ENCODE peak calls at places on chromosome 22, in seven cellular contexts. One of them, this sample, is unnamed.

GRCh38 chr22:45475063-45475747 is 27.5 kb upstream of the FBLN1 start:
- DNase-seq in stimulated activated CD4-positive, alpha-beta T cell treated with anti-CD3 and anti-CD28 coated beads, Interleukin-1b, Interleukin-23, amount 100 ng/mL, for 1 hour: no peak
- DNase-seq in mucosa of gallbladder: no peak
- DNase-seq in stimulated activated CD8-positive, alpha-beta memory T cell treated with anti-CD3 and anti-CD28 coated beads, Interleukin-15, amount 100 ng/mL, for 24 hours: no peak
- DNase-seq in HEK293T: no peak
- DNase-seq in A172: no peak
- DNase-seq in AG04450: no peak
- DNase-seq in this sample: no peak

GRCh38 chr22:49233507-49234100 is 594.1 kb downstream of the BRD1 start:
- DNase-seq in A172: no peak
- DNase-seq in stimulated activated CD4-positive, alpha-beta T cell treated with anti-CD3 and anti-CD28 coated beads, Interleukin-1b, Interleukin-23, amount 100 ng/mL, for 1 hour: no peak
- DNase-seq in stimulated activated CD8-positive, alpha-beta memory T cell treated with anti-CD3 and anti-CD28 coated beads, Interleukin-15, amount 100 ng/mL, for 24 hours: no peak
- DNase-seq in HEK293T: no peak
- DNase-seq in mucosa of gallbladder: peak
- DNase-seq in AG04450: no peak
- DNase-seq in this sample: no peak

GRCh38 chr22:30235687-30236170 is 10.8 kb downstream of the LIF start:
- DNase-seq in HEK293T: no peak
- DNase-seq in stimulated activated CD4-positive, alpha-beta T cell treated with anti-CD3 and anti-CD28 coated beads, Interleukin-1b, Interleukin-23, amount 100 ng/mL, for 1 hour: no peak
- DNase-seq in A172: peak
- DNase-seq in stimulated activated CD8-positive, alpha-beta memory T cell treated with anti-CD3 and anti-CD28 coated beads, Interleukin-15, amount 100 ng/mL, for 24 hours: no peak
- DNase-seq in AG04450: peak
- DNase-seq in mucosa of gallbladder: peak
- DNase-seq in this sample: peak

GRCh38 chr22:45918455-45919370 is 58.2 kb downstream of the WNT7B start:
- DNase-seq in A172: no peak
- DNase-seq in HEK293T: no peak
- DNase-seq in AG04450: no peak
- DNase-seq in stimulated activated CD8-positive, alpha-beta memory T cell treated with anti-CD3 and anti-CD28 coated beads, Interleukin-15, amount 100 ng/mL, for 24 hours: no peak
- DNase-seq in stimulated activated CD4-positive, alpha-beta T cell treated with anti-CD3 and anti-CD28 coated beads, Interleukin-1b, Interleukin-23, amount 100 ng/mL, for 1 hour: no peak
- DNase-seq in mucosa of gallbladder: peak
- DNase-seq in this sample: no peak

GRCh38 chr22:30270841-30271240 is 4.2 kb upstream of the OSM start:
- DNase-seq in HEK293T: no peak
- DNase-seq in mucosa of gallbladder: peak
- DNase-seq in stimulated activated CD4-positive, alpha-beta T cell treated with anti-CD3 and anti-CD28 coated beads, Interleukin-1b, Interleukin-23, amount 100 ng/mL, for 1 hour: no peak
- DNase-seq in stimulated activated CD8-positive, alpha-beta memory T cell treated with anti-CD3 and anti-CD28 coated beads, Interleukin-15, amount 100 ng/mL, for 24 hours: no peak
- DNase-seq in A172: no peak
- DNase-seq in AG04450: no peak
- DNase-seq in this sample: no peak

GRCh38 chr22:17063372-17064106 is 21.3 kb upstream of the IL17RA start:
- DNase-seq in stimulated activated CD4-positive, alpha-beta T cell treated with anti-CD3 and anti-CD28 coated beads, Interleukin-1b, Interleukin-23, amount 100 ng/mL, for 1 hour: no peak
- DNase-seq in AG04450: no peak
- DNase-seq in HEK293T: no peak
- DNase-seq in A172: no peak
- DNase-seq in mucosa of gallbladder: no peak
- DNase-seq in stimulated activated CD8-positive, alpha-beta memory T cell treated with anti-CD3 and anti-CD28 coated beads, Interleukin-15, amount 100 ng/mL, for 24 hours: no peak
- DNase-seq in this sample: no peak

GRCh38 chr22:45341503-45341902 is 31.8 kb downstream of the FAM118A start:
- DNase-seq in HEK293T: no peak
- DNase-seq in A172: no peak
- DNase-seq in mucosa of gallbladder: no peak
- DNase-seq in stimulated activated CD8-positive, alpha-beta memory T cell treated with anti-CD3 and anti-CD28 coated beads, Interleukin-15, amount 100 ng/mL, for 24 hours: no peak
- DNase-seq in stimulated activated CD4-positive, alpha-beta T cell treated with anti-CD3 and anti-CD28 coated beads, Interleukin-1b, Interleukin-23, amount 100 ng/mL, for 1 hour: peak
- DNase-seq in AG04450: no peak
- DNase-seq in this sample: no peak

GRCh38 chr22:36595968-36596367 is 67.0 kb upstream of the EIF3D start:
- DNase-seq in HEK293T: no peak
- DNase-seq in AG04450: no peak
- DNase-seq in stimulated activated CD4-positive, alpha-beta T cell treated with anti-CD3 and anti-CD28 coated beads, Interleukin-1b, Interleukin-23, amount 100 ng/mL, for 1 hour: no peak
- DNase-seq in mucosa of gallbladder: no peak
- DNase-seq in stimulated activated CD8-positive, alpha-beta memory T cell treated with anti-CD3 and anti-CD28 coated beads, Interleukin-15, amount 100 ng/mL, for 24 hours: no peak
- DNase-seq in A172: no peak
- DNase-seq in this sample: no peak

GRCh38 chr22:25903294-25903693 is 161.3 kb downstream of the MYO18B start:
- DNase-seq in AG04450: no peak
- DNase-seq in A172: no peak
- DNase-seq in stimulated activated CD8-positive, alpha-beta memory T cell treated with anti-CD3 and anti-CD28 coated beads, Interleukin-15, amount 100 ng/mL, for 24 hours: no peak
- DNase-seq in HEK293T: peak
- DNase-seq in stimulated activated CD4-positive, alpha-beta T cell treated with anti-CD3 and anti-CD28 coated beads, Interleukin-1b, Interleukin-23, amount 100 ng/mL, for 1 hour: no peak
- DNase-seq in mucosa of gallbladder: no peak
- DNase-seq in this sample: no peak

GRCh38 chr22:29269230-29269604 is 1.1 kb downstream of the EWSR1 start:
- DNase-seq in HEK293T: no peak
- DNase-seq in stimulated activated CD8-positive, alpha-beta memory T cell treated with anti-CD3 and anti-CD28 coated beads, Interleukin-15, amount 100 ng/mL, for 24 hours: no peak
- DNase-seq in stimulated activated CD4-positive, alpha-beta T cell treated with anti-CD3 and anti-CD28 coated beads, Interleukin-1b, Interleukin-23, amount 100 ng/mL, for 1 hour: no peak
- DNase-seq in A172: no peak
- DNase-seq in AG04450: no peak
- DNase-seq in mucosa of gallbladder: no peak
- DNase-seq in this sample: no peak

GRCh38 chr22:29359469-29359868 is 28.9 kb downstream of the AP1B1 start:
- DNase-seq in HEK293T: peak
- DNase-seq in stimulated activated CD8-positive, alpha-beta memory T cell treated with anti-CD3 and anti-CD28 coated beads, Interleukin-15, amount 100 ng/mL, for 24 hours: no peak
- DNase-seq in AG04450: no peak
- DNase-seq in mucosa of gallbladder: peak
- DNase-seq in A172: peak
- DNase-seq in stimulated activated CD4-positive, alpha-beta T cell treated with anti-CD3 and anti-CD28 coated beads, Interleukin-1b, Interleukin-23, amount 100 ng/mL, for 1 hour: no peak
- DNase-seq in this sample: no peak

GRCh38 chr22:38694945-38695344 is 5.8 kb downstream of the JOSD1 start:
- DNase-seq in stimulated activated CD4-positive, alpha-beta T cell treated with anti-CD3 and anti-CD28 coated beads, Interleukin-1b, Interleukin-23, amount 100 ng/mL, for 1 hour: no peak
- DNase-seq in mucosa of gallbladder: no peak
- DNase-seq in A172: no peak
- DNase-seq in AG04450: no peak
- DNase-seq in stimulated activated CD8-positive, alpha-beta memory T cell treated with anti-CD3 and anti-CD28 coated beads, Interleukin-15, amount 100 ng/mL, for 24 hours: no peak
- DNase-seq in HEK293T: no peak
- DNase-seq in this sample: no peak

GRCh38 chr22:38782402-38783094 is 11.4 kb downstream of the DNAL4 start:
- DNase-seq in mucosa of gallbladder: no peak
- DNase-seq in stimulated activated CD8-positive, alpha-beta memory T cell treated with anti-CD3 and anti-CD28 coated beads, Interleukin-15, amount 100 ng/mL, for 24 hours: no peak
- DNase-seq in A172: peak
- DNase-seq in HEK293T: no peak
- DNase-seq in stimulated activated CD4-positive, alpha-beta T cell treated with anti-CD3 and anti-CD28 coated beads, Interleukin-1b, Interleukin-23, amount 100 ng/mL, for 1 hour: no peak
- DNase-seq in AG04450: no peak
- DNase-seq in this sample: no peak

GRCh38 chr22:32103648-32104326 is 55.3 kb downstream of the C22orf42 start:
- DNase-seq in A172: no peak
- DNase-seq in stimulated activated CD4-positive, alpha-beta T cell treated with anti-CD3 and anti-CD28 coated beads, Interleukin-1b, Interleukin-23, amount 100 ng/mL, for 1 hour: no peak
- DNase-seq in HEK293T: no peak
- DNase-seq in AG04450: no peak
- DNase-seq in mucosa of gallbladder: no peak
- DNase-seq in stimulated activated CD8-positive, alpha-beta memory T cell treated with anti-CD3 and anti-CD28 coated beads, Interleukin-15, amount 100 ng/mL, for 24 hours: no peak
- DNase-seq in this sample: no peak

GRCh38 chr22:26669060-26669481 is 11.7 kb downstream of the MIAT start:
- DNase-seq in stimulated activated CD4-positive, alpha-beta T cell treated with anti-CD3 and anti-CD28 coated beads, Interleukin-1b, Interleukin-23, amount 100 ng/mL, for 1 hour: no peak
- DNase-seq in stimulated activated CD8-positive, alpha-beta memory T cell treated with anti-CD3 and anti-CD28 coated beads, Interleukin-15, amount 100 ng/mL, for 24 hours: no peak
- DNase-seq in HEK293T: peak
- DNase-seq in AG04450: no peak
- DNase-seq in mucosa of gallbladder: no peak
- DNase-seq in A172: peak
- DNase-seq in this sample: no peak

GRCh38 chr22:30827646-30828045 is 133.0 kb downstream of the OSBP2 start:
- DNase-seq in stimulated activated CD4-positive, alpha-beta T cell treated with anti-CD3 and anti-CD28 coated beads, Interleukin-1b, Interleukin-23, amount 100 ng/mL, for 1 hour: no peak
- DNase-seq in AG04450: no peak
- DNase-seq in mucosa of gallbladder: no peak
- DNase-seq in A172: no peak
- DNase-seq in HEK293T: no peak
- DNase-seq in stimulated activated CD8-positive, alpha-beta memory T cell treated with anti-CD3 and anti-CD28 coated beads, Interleukin-15, amount 100 ng/mL, for 24 hours: no peak
- DNase-seq in this sample: no peak

GRCh38 chr22:32204856-32205722 is at the start of gene RFPL2:
- DNase-seq in A172: peak
- DNase-seq in stimulated activated CD8-positive, alpha-beta memory T cell treated with anti-CD3 and anti-CD28 coated beads, Interleukin-15, amount 100 ng/mL, for 24 hours: no peak
- DNase-seq in mucosa of gallbladder: peak
- DNase-seq in stimulated activated CD4-positive, alpha-beta T cell treated with anti-CD3 and anti-CD28 coated beads, Interleukin-1b, Interleukin-23, amount 100 ng/mL, for 1 hour: no peak
- DNase-seq in HEK293T: peak
- DNase-seq in AG04450: no peak
- DNase-seq in this sample: no peak

GRCh38 chr22:26584010-26584409 is 5.9 kb downstream of the TPST2 start:
- DNase-seq in A172: no peak
- DNase-seq in HEK293T: no peak
- DNase-seq in stimulated activated CD4-positive, alpha-beta T cell treated with anti-CD3 and anti-CD28 coated beads, Interleukin-1b, Interleukin-23, amount 100 ng/mL, for 1 hour: no peak
- DNase-seq in stimulated activated CD8-positive, alpha-beta memory T cell treated with anti-CD3 and anti-CD28 coated beads, Interleukin-15, amount 100 ng/mL, for 24 hours: no peak
- DNase-seq in AG04450: no peak
- DNase-seq in mucosa of gallbladder: no peak
- DNase-seq in this sample: no peak

GRCh38 chr22:21582801-21583740 is 15.6 kb downstream of the UBE2L3 start:
- DNase-seq in stimulated activated CD8-positive, alpha-beta memory T cell treated with anti-CD3 and anti-CD28 coated beads, Interleukin-15, amount 100 ng/mL, for 24 hours: no peak
- DNase-seq in mucosa of gallbladder: no peak
- DNase-seq in A172: no peak
- DNase-seq in AG04450: no peak
- DNase-seq in stimulated activated CD4-positive, alpha-beta T cell treated with anti-CD3 and anti-CD28 coated beads, Interleukin-1b, Interleukin-23, amount 100 ng/mL, for 1 hour: no peak
- DNase-seq in HEK293T: no peak
- DNase-seq in this sample: no peak

GRCh38 chr22:23579870-23580585 is at the start of gene IGLL1:
- DNase-seq in A172: no peak
- DNase-seq in AG04450: no peak
- DNase-seq in stimulated activated CD8-positive, alpha-beta memory T cell treated with anti-CD3 and anti-CD28 coated beads, Interleukin-15, amount 100 ng/mL, for 24 hours: no peak
- DNase-seq in mucosa of gallbladder: no peak
- DNase-seq in stimulated activated CD4-positive, alpha-beta T cell treated with anti-CD3 and anti-CD28 coated beads, Interleukin-1b, Interleukin-23, amount 100 ng/mL, for 1 hour: no peak
- DNase-seq in HEK293T: no peak
- DNase-seq in this sample: no peak

GRCh38 chr22:28021998-28022660 is 103.1 kb upstream of the PITPNB start:
- DNase-seq in stimulated activated CD4-positive, alpha-beta T cell treated with anti-CD3 and anti-CD28 coated beads, Interleukin-1b, Interleukin-23, amount 100 ng/mL, for 1 hour: no peak
- DNase-seq in stimulated activated CD8-positive, alpha-beta memory T cell treated with anti-CD3 and anti-CD28 coated beads, Interleukin-15, amount 100 ng/mL, for 24 hours: no peak
- DNase-seq in A172: no peak
- DNase-seq in mucosa of gallbladder: no peak
- DNase-seq in HEK293T: no peak
- DNase-seq in AG04450: no peak
- DNase-seq in this sample: no peak

GRCh38 chr22:47837703-47838102 is 1075.3 kb downstream of the TBC1D22A start:
- DNase-seq in stimulated activated CD8-positive, alpha-beta memory T cell treated with anti-CD3 and anti-CD28 coated beads, Interleukin-15, amount 100 ng/mL, for 24 hours: no peak
- DNase-seq in HEK293T: no peak
- DNase-seq in AG04450: no peak
- DNase-seq in stimulated activated CD4-positive, alpha-beta T cell treated with anti-CD3 and anti-CD28 coated beads, Interleukin-1b, Interleukin-23, amount 100 ng/mL, for 1 hour: no peak
- DNase-seq in A172: peak
- DNase-seq in mucosa of gallbladder: peak
- DNase-seq in this sample: no peak

GRCh38 chr22:19800761-19801244 is 40.2 kb downstream of the TBX1 start:
- DNase-seq in HEK293T: no peak
- DNase-seq in AG04450: no peak
- DNase-seq in A172: no peak
- DNase-seq in stimulated activated CD8-positive, alpha-beta memory T cell treated with anti-CD3 and anti-CD28 coated beads, Interleukin-15, amount 100 ng/mL, for 24 hours: no peak
- DNase-seq in stimulated activated CD4-positive, alpha-beta T cell treated with anti-CD3 and anti-CD28 coated beads, Interleukin-1b, Interleukin-23, amount 100 ng/mL, for 1 hour: no peak
- DNase-seq in mucosa of gallbladder: no peak
- DNase-seq in this sample: no peak

GRCh38 chr22:35838849-35839646 is 121.4 kb downstream of the APOL5 start:
- DNase-seq in mucosa of gallbladder: no peak
- DNase-seq in stimulated activated CD8-positive, alpha-beta memory T cell treated with anti-CD3 and anti-CD28 coated beads, Interleukin-15, amount 100 ng/mL, for 24 hours: no peak
- DNase-seq in A172: peak
- DNase-seq in stimulated activated CD4-positive, alpha-beta T cell treated with anti-CD3 and anti-CD28 coated beads, Interleukin-1b, Interleukin-23, amount 100 ng/mL, for 1 hour: no peak
- DNase-seq in HEK293T: peak
- DNase-seq in AG04450: peak
- DNase-seq in this sample: no peak

GRCh38 chr22:33270596-33270995 is 212.4 kb upstream of the SYN3 start:
- DNase-seq in mucosa of gallbladder: no peak
- DNase-seq in AG04450: no peak
- DNase-seq in A172: no peak
- DNase-seq in HEK293T: no peak
- DNase-seq in stimulated activated CD8-positive, alpha-beta memory T cell treated with anti-CD3 and anti-CD28 coated beads, Interleukin-15, amount 100 ng/mL, for 24 hours: no peak
- DNase-seq in stimulated activated CD4-positive, alpha-beta T cell treated with anti-CD3 and anti-CD28 coated beads, Interleukin-1b, Interleukin-23, amount 100 ng/mL, for 1 hour: no peak
- DNase-seq in this sample: no peak

GRCh38 chr22:45574069-45574703 is 71.5 kb downstream of the FBLN1 start:
- DNase-seq in stimulated activated CD8-positive, alpha-beta memory T cell treated with anti-CD3 and anti-CD28 coated beads, Interleukin-15, amount 100 ng/mL, for 24 hours: no peak
- DNase-seq in mucosa of gallbladder: no peak
- DNase-seq in stimulated activated CD4-positive, alpha-beta T cell treated with anti-CD3 and anti-CD28 coated beads, Interleukin-1b, Interleukin-23, amount 100 ng/mL, for 1 hour: no peak
- DNase-seq in A172: no peak
- DNase-seq in HEK293T: no peak
- DNase-seq in AG04450: no peak
- DNase-seq in this sample: no peak

GRCh38 chr22:43181321-43182076 is 5.4 kb downstream of the TTLL12 start:
- DNase-seq in mucosa of gallbladder: no peak
- DNase-seq in stimulated activated CD8-positive, alpha-beta memory T cell treated with anti-CD3 and anti-CD28 coated beads, Interleukin-15, amount 100 ng/mL, for 24 hours: no peak
- DNase-seq in stimulated activated CD4-positive, alpha-beta T cell treated with anti-CD3 and anti-CD28 coated beads, Interleukin-1b, Interleukin-23, amount 100 ng/mL, for 1 hour: no peak
- DNase-seq in AG04450: no peak
- DNase-seq in HEK293T: no peak
- DNase-seq in A172: no peak
- DNase-seq in this sample: no peak

GRCh38 chr22:37173709-37174108 is 14.3 kb downstream of the C1QTNF6 start:
- DNase-seq in AG04450: no peak
- DNase-seq in stimulated activated CD8-positive, alpha-beta memory T cell treated with anti-CD3 and anti-CD28 coated beads, Interleukin-15, amount 100 ng/mL, for 24 hours: no peak
- DNase-seq in A172: no peak
- DNase-seq in mucosa of gallbladder: no peak
- DNase-seq in stimulated activated CD4-positive, alpha-beta T cell treated with anti-CD3 and anti-CD28 coated beads, Interleukin-1b, Interleukin-23, amount 100 ng/mL, for 1 hour: no peak
- DNase-seq in HEK293T: no peak
- DNase-seq in this sample: no peak

GRCh38 chr22:44395116-44396005 is 82.6 kb upstream of the SHISAL1 start:
- DNase-seq in AG04450: no peak
- DNase-seq in A172: no peak
- DNase-seq in stimulated activated CD8-positive, alpha-beta memory T cell treated with anti-CD3 and anti-CD28 coated beads, Interleukin-15, amount 100 ng/mL, for 24 hours: no peak
- DNase-seq in HEK293T: no peak
- DNase-seq in mucosa of gallbladder: no peak
- DNase-seq in stimulated activated CD4-positive, alpha-beta T cell treated with anti-CD3 and anti-CD28 coated beads, Interleukin-1b, Interleukin-23, amount 100 ng/mL, for 1 hour: no peak
- DNase-seq in this sample: no peak

GRCh38 chr22:44892243-44892642 is 117.6 kb downstream of the PHF21B start:
- DNase-seq in A172: no peak
- DNase-seq in mucosa of gallbladder: no peak
- DNase-seq in HEK293T: no peak
- DNase-seq in stimulated activated CD4-positive, alpha-beta T cell treated with anti-CD3 and anti-CD28 coated beads, Interleukin-1b, Interleukin-23, amount 100 ng/mL, for 1 hour: no peak
- DNase-seq in stimulated activated CD8-positive, alpha-beta memory T cell treated with anti-CD3 and anti-CD28 coated beads, Interleukin-15, amount 100 ng/mL, for 24 hours: no peak
- DNase-seq in AG04450: no peak
- DNase-seq in this sample: no peak

GRCh38 chr22:34696557-34696956 is 369.4 kb upstream of the ISX start:
- DNase-seq in AG04450: no peak
- DNase-seq in HEK293T: no peak
- DNase-seq in stimulated activated CD4-positive, alpha-beta T cell treated with anti-CD3 and anti-CD28 coated beads, Interleukin-1b, Interleukin-23, amount 100 ng/mL, for 1 hour: no peak
- DNase-seq in A172: no peak
- DNase-seq in stimulated activated CD8-positive, alpha-beta memory T cell treated with anti-CD3 and anti-CD28 coated beads, Interleukin-15, amount 100 ng/mL, for 24 hours: no peak
- DNase-seq in mucosa of gallbladder: no peak
- DNase-seq in this sample: no peak

GRCh38 chr22:49862408-49862776 is 8.7 kb downstream of the ZBED4 start:
- DNase-seq in A172: no peak
- DNase-seq in mucosa of gallbladder: no peak
- DNase-seq in stimulated activated CD4-positive, alpha-beta T cell treated with anti-CD3 and anti-CD28 coated beads, Interleukin-1b, Interleukin-23, amount 100 ng/mL, for 1 hour: no peak
- DNase-seq in HEK293T: no peak
- DNase-seq in AG04450: no peak
- DNase-seq in stimulated activated CD8-positive, alpha-beta memory T cell treated with anti-CD3 and anti-CD28 coated beads, Interleukin-15, amount 100 ng/mL, for 24 hours: no peak
- DNase-seq in this sample: no peak

GRCh38 chr22:50506611-50507420 is 686 bp downstream of the LMF2 start:
- DNase-seq in A172: no peak
- DNase-seq in HEK293T: no peak
- DNase-seq in AG04450: no peak
- DNase-seq in mucosa of gallbladder: no peak
- DNase-seq in stimulated activated CD4-positive, alpha-beta T cell treated with anti-CD3 and anti-CD28 coated beads, Interleukin-1b, Interleukin-23, amount 100 ng/mL, for 1 hour: no peak
- DNase-seq in stimulated activated CD8-positive, alpha-beta memory T cell treated with anti-CD3 and anti-CD28 coated beads, Interleukin-15, amount 100 ng/mL, for 24 hours: no peak
- DNase-seq in this sample: no peak

GRCh38 chr22:23997092-23997491 is 8.2 kb downstream of the GSTT4 start:
- DNase-seq in HEK293T: no peak
- DNase-seq in stimulated activated CD4-positive, alpha-beta T cell treated with anti-CD3 and anti-CD28 coated beads, Interleukin-1b, Interleukin-23, amount 100 ng/mL, for 1 hour: no peak
- DNase-seq in AG04450: no peak
- DNase-seq in A172: no peak
- DNase-seq in stimulated activated CD8-positive, alpha-beta memory T cell treated with anti-CD3 and anti-CD28 coated beads, Interleukin-15, amount 100 ng/mL, for 24 hours: no peak
- DNase-seq in mucosa of gallbladder: no peak
- DNase-seq in this sample: no peak

GRCh38 chr22:25779426-25779825 is 37.4 kb downstream of the MYO18B start:
- DNase-seq in stimulated activated CD8-positive, alpha-beta memory T cell treated with anti-CD3 and anti-CD28 coated beads, Interleukin-15, amount 100 ng/mL, for 24 hours: no peak
- DNase-seq in AG04450: no peak
- DNase-seq in A172: no peak
- DNase-seq in mucosa of gallbladder: no peak
- DNase-seq in stimulated activated CD4-positive, alpha-beta T cell treated with anti-CD3 and anti-CD28 coated beads, Interleukin-1b, Interleukin-23, amount 100 ng/mL, for 1 hour: no peak
- DNase-seq in HEK293T: no peak
- DNase-seq in this sample: no peak

GRCh38 chr22:41699264-41700104 is at the start of gene MEI1:
- DNase-seq in mucosa of gallbladder: peak
- DNase-seq in AG04450: peak
- DNase-seq in A172: no peak
- DNase-seq in stimulated activated CD8-positive, alpha-beta memory T cell treated with anti-CD3 and anti-CD28 coated beads, Interleukin-15, amount 100 ng/mL, for 24 hours: peak
- DNase-seq in HEK293T: no peak
- DNase-seq in stimulated activated CD4-positive, alpha-beta T cell treated with anti-CD3 and anti-CD28 coated beads, Interleukin-1b, Interleukin-23, amount 100 ng/mL, for 1 hour: peak
- DNase-seq in this sample: no peak

GRCh38 chr22:42794551-42795510 is 62.2 kb downstream of the ARFGAP3 start:
- DNase-seq in A172: no peak
- DNase-seq in stimulated activated CD4-positive, alpha-beta T cell treated with anti-CD3 and anti-CD28 coated beads, Interleukin-1b, Interleukin-23, amount 100 ng/mL, for 1 hour: no peak
- DNase-seq in mucosa of gallbladder: no peak
- DNase-seq in HEK293T: no peak
- DNase-seq in stimulated activated CD8-positive, alpha-beta memory T cell treated with anti-CD3 and anti-CD28 coated beads, Interleukin-15, amount 100 ng/mL, for 24 hours: no peak
- DNase-seq in AG04450: no peak
- DNase-seq in this sample: no peak

GRCh38 chr22:30602049-30602448 is 4.9 kb upstream of the TCN2 start:
- DNase-seq in A172: peak
- DNase-seq in stimulated activated CD8-positive, alpha-beta memory T cell treated with anti-CD3 and anti-CD28 coated beads, Interleukin-15, amount 100 ng/mL, for 24 hours: no peak
- DNase-seq in mucosa of gallbladder: no peak
- DNase-seq in stimulated activated CD4-positive, alpha-beta T cell treated with anti-CD3 and anti-CD28 coated beads, Interleukin-1b, Interleukin-23, amount 100 ng/mL, for 1 hour: no peak
- DNase-seq in AG04450: no peak
- DNase-seq in HEK293T: no peak
- DNase-seq in this sample: no peak

This sample was measured in retinal pigment epithelial cell.